ENCODE peak calls at places on chromosomes 5 and 9, in four cellular contexts. One of them, this sample, is unnamed. For H3K27me3 and H3K36me3, the result is how much of the 10 kb centered on the place peaks cover.

GRCh38 chr5:149580808-149581191 is 498 bp upstream of the ARHGEF37 start:
- DNase-seq in aorta: no peak
- DNase-seq in right lobe of liver: no peak
- DNase-seq in colonic mucosa: no peak
- DNase-seq in this sample: no peak

GRCh38 chr9:99019523-99020331 is 76.0 kb downstream of the COL15A1 start:
- DNase-seq in colonic mucosa: no peak
- DNase-seq in aorta: no peak
- DNase-seq in right lobe of liver: no peak
- DNase-seq in this sample: no peak

GRCh38 chr9:127216210-127216887 is 48.2 kb upstream of the GARNL3 start:
- DNase-seq in aorta: no peak
- DNase-seq in right lobe of liver: peak
- DNase-seq in colonic mucosa: no peak
- DNase-seq in this sample: no peak

GRCh38 chr5:9479361-9479760 is 66.5 kb downstream of the SEMA5A start:
- DNase-seq in right lobe of liver: no peak
- DNase-seq in colonic mucosa: no peak
- DNase-seq in aorta: no peak
- DNase-seq in this sample: no peak

GRCh38 chr9:124699575-124699974 is 71.5 kb downstream of the NR6A1 start:
- DNase-seq in colonic mucosa: no peak
- DNase-seq in right lobe of liver: no peak
- DNase-seq in aorta: no peak
- DNase-seq in this sample: no peak

GRCh38 chr5:89037090-89037489 is 154.1 kb upstream of the MEF2C start:
- DNase-seq in right lobe of liver: no peak
- DNase-seq in colonic mucosa: no peak
- DNase-seq in aorta: no peak
- DNase-seq in this sample: no peak

GRCh38 chr9:107980984-107981383 is 491.4 kb upstream of the KLF4 start:
- DNase-seq in right lobe of liver: no peak
- DNase-seq in colonic mucosa: no peak
- DNase-seq in aorta: no peak
- DNase-seq in this sample: no peak

GRCh38 chr5:54362434-54362833 is 52.1 kb upstream of the ARL15 start:
- DNase-seq in right lobe of liver: no peak
- DNase-seq in aorta: no peak
- DNase-seq in colonic mucosa: no peak
- DNase-seq in this sample: no peak

GRCh38 chr5:73454379-73455036 is 5.9 kb upstream of the FOXD1 start:
- DNase-seq in aorta: no peak
- DNase-seq in colonic mucosa: peak
- DNase-seq in right lobe of liver: no peak
- DNase-seq in this sample: peak

GRCh38 chr5:133675376-133676154 is 63.2 kb upstream of the FSTL4 start:
- DNase-seq in right lobe of liver: peak
- DNase-seq in colonic mucosa: peak
- DNase-seq in aorta: no peak
- DNase-seq in this sample: no peak

GRCh38 chr9:116959775-116960174 is 272.7 kb downstream of the TRIM32 start:
- DNase-seq in colonic mucosa: no peak
- DNase-seq in aorta: peak
- DNase-seq in right lobe of liver: no peak
- DNase-seq in this sample: no peak

DNA sequence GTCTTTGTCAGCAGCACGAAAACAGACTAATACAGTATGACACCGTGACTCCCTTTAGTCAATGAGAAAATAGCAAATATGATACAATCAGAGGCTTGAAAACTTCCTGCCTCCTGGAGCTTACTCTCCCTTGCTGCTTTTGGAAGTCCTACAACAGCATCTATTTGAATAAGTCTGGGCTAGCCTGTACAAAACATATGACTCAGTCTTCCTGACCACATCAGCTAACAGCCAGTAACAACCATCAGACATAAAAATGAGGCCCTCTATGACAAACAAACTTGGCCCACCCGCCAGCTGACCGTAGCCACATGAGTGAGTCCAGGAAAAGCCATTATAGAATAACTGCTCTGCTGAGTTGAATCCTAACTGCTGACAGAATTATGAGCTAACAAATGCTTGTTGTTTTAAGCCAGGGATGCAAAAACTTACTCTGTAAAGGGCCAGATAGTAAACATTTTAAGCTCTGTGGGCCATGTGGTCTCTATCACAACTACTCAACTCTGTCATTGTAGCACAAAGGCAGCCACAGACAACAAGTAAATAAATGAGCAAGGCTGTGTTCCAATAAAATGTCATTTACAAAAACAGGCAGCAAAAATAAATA is 347.6 kb downstream of the PTPRD start:
- DNase-seq in colonic mucosa: no peak
- DNase-seq in right lobe of liver: no peak
- DNase-seq in aorta: no peak
- DNase-seq in this sample: no peak
- H3K27me3 ChIP-seq in colonic mucosa: under half
- H3K27me3 ChIP-seq in right lobe of liver: under half
- H3K27me3 ChIP-seq in aorta: under half
- H3K27me3 ChIP-seq in this sample: under half

GRCh38 chr9:91258448-91258847 is 103.3 kb downstream of the AUH start:
- DNase-seq in colonic mucosa: no peak
- DNase-seq in aorta: no peak
- DNase-seq in right lobe of liver: no peak
- DNase-seq in this sample: no peak

GRCh38 chr9:91259162-91259561 is 102.6 kb downstream of the AUH start:
- DNase-seq in right lobe of liver: no peak
- DNase-seq in aorta: no peak
- DNase-seq in colonic mucosa: no peak
- DNase-seq in this sample: no peak

GRCh38 chr9:91255327-91255726 is 106.4 kb downstream of the AUH start:
- DNase-seq in colonic mucosa: no peak
- DNase-seq in aorta: no peak
- DNase-seq in right lobe of liver: no peak
- DNase-seq in this sample: no peak

GRCh38 chr9:91253488-91253887 is 108.2 kb downstream of the AUH start:
- DNase-seq in aorta: no peak
- DNase-seq in right lobe of liver: no peak
- DNase-seq in colonic mucosa: no peak
- DNase-seq in this sample: no peak

GRCh38 chr9:91256235-91256634 is 105.5 kb downstream of the AUH start:
- DNase-seq in colonic mucosa: no peak
- DNase-seq in right lobe of liver: no peak
- DNase-seq in aorta: no peak
- DNase-seq in this sample: no peak
- H3K27ac ChIP-seq in colonic mucosa: no peak
- H3K27ac ChIP-seq in right lobe of liver: no peak
- H3K27ac ChIP-seq in aorta: no peak
- H3K27ac ChIP-seq in this sample: no peak

GRCh38 chr5:150692276-150692675 is 8.6 kb downstream of the RBM22 start:
- DNase-seq in colonic mucosa: no peak
- DNase-seq in right lobe of liver: no peak
- DNase-seq in aorta: no peak
- DNase-seq in this sample: no peak
- H3K36me3 ChIP-seq in colonic mucosa: under half
- H3K36me3 ChIP-seq in right lobe of liver: under half
- H3K36me3 ChIP-seq in aorta: under half
- H3K36me3 ChIP-seq in this sample: half or more

GRCh38 chr5:117943120-117943519 is 1045.2 kb downstream of the DTWD2 start:
- DNase-seq in right lobe of liver: no peak
- DNase-seq in aorta: no peak
- DNase-seq in colonic mucosa: no peak
- DNase-seq in this sample: no peak
- H3K27me3 ChIP-seq in right lobe of liver: under half
- H3K27me3 ChIP-seq in aorta: under half
- H3K27me3 ChIP-seq in colonic mucosa: under half
- H3K27me3 ChIP-seq in this sample: under half

DNA sequence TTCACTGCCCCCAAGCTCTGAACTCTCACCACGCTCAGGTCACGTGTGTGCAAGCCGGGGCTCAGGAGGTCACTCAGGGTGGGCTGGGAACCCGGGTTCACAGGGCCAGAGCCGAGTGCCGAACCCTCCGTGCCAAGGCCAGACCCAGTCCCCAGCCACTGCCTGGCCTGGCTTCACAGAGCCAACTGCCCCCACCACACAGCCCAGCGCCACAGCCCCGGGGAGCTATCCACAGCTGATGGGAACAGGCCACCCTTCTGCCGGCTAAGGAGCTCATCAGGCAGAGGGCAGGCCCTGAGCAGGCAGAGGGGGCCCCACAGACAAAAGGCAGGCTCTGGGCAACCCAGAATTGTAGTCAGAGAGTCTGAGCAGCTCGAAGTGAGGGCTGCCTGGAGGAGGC is 117.0 kb downstream of the VAV2 start:
- DNase-seq in colonic mucosa: no peak
- DNase-seq in right lobe of liver: no peak
- DNase-seq in aorta: no peak
- DNase-seq in this sample: no peak
- H3K27ac ChIP-seq in colonic mucosa: no peak
- H3K27ac ChIP-seq in right lobe of liver: no peak
- H3K27ac ChIP-seq in aorta: no peak
- H3K27ac ChIP-seq in this sample: no peak

DNA sequence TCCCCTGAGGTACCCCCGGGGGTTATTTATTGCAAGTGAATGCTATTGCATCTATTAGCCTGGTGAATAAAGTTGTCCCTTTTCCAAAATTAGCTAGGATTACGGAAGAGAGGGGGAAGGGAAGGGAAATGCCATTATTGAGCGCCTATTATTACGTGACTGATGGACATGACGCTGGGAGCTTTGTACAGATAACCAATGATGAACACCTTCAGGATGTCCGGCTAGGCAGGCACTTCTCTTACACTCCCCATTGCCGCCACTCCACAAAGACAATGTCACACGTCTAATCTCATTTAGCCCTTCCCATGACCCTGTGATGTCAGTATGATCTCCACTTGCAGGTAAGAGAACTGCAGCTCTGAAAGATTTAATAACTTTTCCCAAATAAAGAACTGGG is 9.4 kb downstream of the GABRP start:
- DNase-seq in colonic mucosa: no peak
- DNase-seq in aorta: no peak
- DNase-seq in right lobe of liver: no peak
- DNase-seq in this sample: no peak
- H3K36me3 ChIP-seq in colonic mucosa: under half
- H3K36me3 ChIP-seq in aorta: under half
- H3K36me3 ChIP-seq in right lobe of liver: under half
- H3K36me3 ChIP-seq in this sample: under half

DNA sequence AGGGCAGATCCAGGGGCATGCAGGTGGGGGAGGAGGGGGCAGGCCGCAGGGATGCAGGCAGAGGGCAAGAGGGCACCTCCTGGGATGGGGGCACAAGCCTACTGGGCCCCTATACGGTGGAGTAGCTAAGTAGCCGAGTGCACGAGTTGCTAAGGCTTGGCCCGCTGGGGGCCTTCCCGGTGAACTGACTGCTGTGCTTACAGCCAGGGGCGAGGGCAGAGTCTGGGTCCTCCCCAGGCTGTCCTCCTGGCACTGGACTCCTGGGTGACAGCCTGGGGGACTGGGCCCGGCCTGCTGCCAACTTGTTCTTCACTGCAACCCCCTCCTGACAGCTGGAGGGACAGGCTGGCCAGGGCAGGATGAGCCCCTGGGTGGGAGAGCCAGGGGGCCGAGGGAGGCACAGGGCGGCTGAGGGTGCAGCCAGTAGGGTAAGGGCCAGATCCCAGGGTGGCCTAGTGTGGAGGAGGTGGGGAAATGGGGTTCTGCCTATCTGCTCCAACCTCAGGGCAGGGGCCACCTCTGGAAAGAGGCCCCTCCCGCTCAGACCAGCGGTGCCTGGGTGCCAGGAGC is 1.7 kb upstream of the EGFL7 start:
- DNase-seq in aorta: no peak
- DNase-seq in colonic mucosa: no peak
- DNase-seq in right lobe of liver: peak
- DNase-seq in this sample: no peak
- H3K27me3 ChIP-seq in aorta: under half
- H3K27me3 ChIP-seq in colonic mucosa: half or more
- H3K27me3 ChIP-seq in right lobe of liver: under half
- H3K27me3 ChIP-seq in this sample: under half

DNA sequence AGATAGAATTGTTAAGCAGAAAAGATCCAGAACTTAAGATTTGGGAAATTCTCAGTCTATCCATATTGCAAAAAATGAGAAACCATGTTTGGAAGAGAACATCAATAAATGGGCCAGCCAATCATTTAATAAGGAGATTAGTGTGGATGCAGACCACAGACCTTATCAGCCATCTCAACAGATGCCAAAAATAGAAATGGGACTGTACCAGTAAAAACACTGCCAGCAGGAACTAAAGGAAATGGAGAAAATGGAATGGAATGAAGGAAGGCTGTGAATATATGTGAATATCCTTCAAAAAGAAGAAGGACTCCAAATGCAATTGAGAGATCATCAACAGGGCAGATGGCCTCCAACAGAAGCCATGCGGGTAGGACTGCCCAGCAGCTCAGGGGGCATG is 52.7 kb upstream of the ZNF618 start:
- DNase-seq in right lobe of liver: no peak
- DNase-seq in aorta: no peak
- DNase-seq in colonic mucosa: no peak
- DNase-seq in this sample: no peak
- H3K27ac ChIP-seq in right lobe of liver: no peak
- H3K27ac ChIP-seq in aorta: no peak
- H3K27ac ChIP-seq in colonic mucosa: no peak
- H3K27ac ChIP-seq in this sample: no peak

GRCh38 chr9:136220017-136220729 is 15.2 kb upstream of the LHX3 start:
- DNase-seq in colonic mucosa: no peak
- DNase-seq in aorta: no peak
- DNase-seq in right lobe of liver: no peak
- DNase-seq in this sample: no peak
- H3K36me3 ChIP-seq in colonic mucosa: under half
- H3K36me3 ChIP-seq in aorta: under half
- H3K36me3 ChIP-seq in right lobe of liver: under half
- H3K36me3 ChIP-seq in this sample: under half

DNA sequence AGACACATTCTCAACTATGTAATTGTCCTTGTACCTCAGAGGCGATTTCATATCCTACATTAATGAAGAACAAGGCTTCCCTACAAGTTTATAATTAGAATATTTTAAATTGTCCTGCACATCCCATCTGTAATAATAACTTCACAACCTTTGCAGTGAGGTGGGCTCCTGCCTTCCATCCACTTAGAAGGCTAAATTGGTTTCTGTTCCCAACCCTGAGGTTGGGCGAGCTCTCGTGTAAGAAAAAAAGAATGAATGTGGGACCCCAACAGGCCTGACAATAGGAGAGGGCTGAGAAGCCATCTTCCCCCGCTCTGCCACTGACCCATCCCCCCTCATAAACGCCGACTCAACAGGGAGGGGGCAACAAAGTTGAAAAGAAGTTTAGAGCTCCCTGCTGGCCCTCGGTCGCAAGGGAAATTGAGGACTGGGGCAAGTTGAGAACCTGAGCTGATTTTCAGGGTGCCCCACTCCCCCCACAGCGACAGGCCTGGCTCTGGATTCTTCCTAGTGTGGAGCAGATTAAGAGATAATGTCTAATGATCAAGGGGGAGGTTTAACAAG is 9.4 kb downstream of the BARHL1 start:
- DNase-seq in colonic mucosa: no peak
- DNase-seq in aorta: no peak
- DNase-seq in right lobe of liver: no peak
- DNase-seq in this sample: no peak
- H3K27me3 ChIP-seq in colonic mucosa: half or more
- H3K27me3 ChIP-seq in aorta: under half
- H3K27me3 ChIP-seq in right lobe of liver: under half
- H3K27me3 ChIP-seq in this sample: under half